ENCODE peak calls at places on chromosomes 7 and 10, in ten cellular contexts. Q is choroid plexus epithelial cell; P is endothelial cell; C is ecto neural progenitor cell; Z is NCI-H1930; J is aorta; R is stimulated activated CD8-positive, alpha-beta memory T cell treated with anti-CD3 and anti-CD28 coated beads, Interleukin-7, amount 100 ng/mL, for 48 hours; Y is HT1080; N is suprapubic skin; M is astrocyte of the spinal cord. I is an unnamed sample.

GRCh38 chr10:77801474-77802238 is 124.9 kb downstream of the DLG5 start:
- DNase-seq in C (no peak), R (peak), M (peak), J (no peak), Y (peak), N (no peak), Z (no peak), P (no peak), Q (no peak), I (no peak)

GRCh38 chr10:43735907-43736306 is 87.2 kb upstream of the ZNF32 start:
- DNase-seq in C (no peak), R (no peak), Z (no peak), Q (peak), P (no peak), Y (no peak), J (no peak), N (no peak), M (no peak), I (no peak)

GRCh38 chr7:130732980-130733865 is 784 bp downstream of the KLF14 start:
- DNase-seq in Q (peak), C (no peak), R (no peak), J (peak), P (no peak), M (no peak), Z (peak), Y (no peak), N (no peak), I (peak)

GRCh38 chr7:146656988-146657387 is 540.4 kb downstream of the CNTNAP2 start:
- DNase-seq in Q (peak), P (no peak), M (no peak), Y (no peak), R (no peak), Z (no peak), N (no peak), J (no peak), C (no peak), I (no peak)

GRCh38 chr10:32988604-32989003 is 30.6 kb upstream of the ITGB1 start:
- DNase-seq in R (no peak), P (no peak), Y (no peak), M (no peak), J (no peak), N (no peak), Q (no peak), C (no peak), Z (no peak), I (no peak)

GRCh38 chr10:121831777-121832176 is 96.1 kb downstream of the ATE1 start:
- DNase-seq in J (no peak), Q (no peak), Z (no peak), R (no peak), N (no peak), P (no peak), C (no peak), M (no peak), Y (no peak), I (no peak)

GRCh38 chr10:90658791-90659190 is 199.0 kb downstream of the HTR7 start:
- DNase-seq in P (peak), N (no peak), Y (peak), R (no peak), C (no peak), M (no peak), Z (no peak), Q (no peak), J (no peak), I (no peak)

GRCh38 chr7:108613949-108614381 is 44.3 kb downstream of the DNAJB9 start:
- DNase-seq in Z (no peak), N (no peak), M (no peak), C (no peak), P (no peak), Q (no peak), Y (no peak), J (no peak), R (no peak), I (no peak)

GRCh38 chr10:10589540-10589939 is 428.1 kb upstream of the CELF2 start:
- DNase-seq in P (no peak), R (peak), N (no peak), C (no peak), J (no peak), Z (no peak), Y (peak), Q (peak), M (peak), I (no peak)

I was measured in D341Med.